ENCODE peak calls at places on chromosomes 5 and 9, in seven cellular contexts. A is NCI-H1105; X is Peyer's patch; Q is effector memory CD8-positive, alpha-beta T cell; R is M059J; Z is anterior cingulate cortex; J is WTC11. E is an unnamed sample.

GRCh38 chr5:133110709-133111108 is 58.9 kb downstream of the HSPA4 start:
- DNase-seq in J (no peak), R (no peak), X (peak; percentile 34), Q (no peak), Z (no peak), A (no peak), E (no peak)

GRCh38 chr5:87020099-87020934 is 247.4 kb upstream of the RASA1 start:
- DNase-seq in J (no peak), Z (peak; percentile 9), A (no peak), Q (peak; percentile 7), X (peak; percentile 67), R (peak; percentile 51), E (peak; percentile 31)

GRCh38 chr5:137808503-137809135 is 54.5 kb upstream of the HNRNPA0 start:
- DNase-seq in A (no peak), Z (peak; percentile 2), J (no peak), Q (no peak), X (no peak), R (peak; percentile 37), E (no peak)

GRCh38 chr5:42984307-42984706 is 55.8 kb downstream of the ANXA2R start:
- DNase-seq in A (no peak), J (no peak), X (no peak), Z (no peak), Q (no peak), R (no peak), E (no peak)

GRCh38 chr9:79054500-79054899 is 517.3 kb upstream of the TLE4 start:
- DNase-seq in Q (no peak), X (no peak), J (no peak), R (peak; percentile 68), A (no peak), Z (no peak), E (no peak)

GRCh38 chr5:118060833-118061232 is 927.5 kb downstream of the DTWD2 start:
- DNase-seq in J (no peak), R (no peak), A (no peak), Q (no peak), X (no peak), Z (no peak), E (no peak)

GRCh38 chr5:43635374-43635773 is 32.4 kb downstream of the NNT start:
- DNase-seq in A (no peak), Q (no peak), J (no peak), R (peak; percentile 30), Z (no peak), X (no peak), E (no peak)

GRCh38 chr5:18465833-18466681 is 831.8 kb downstream of the TAF11L14 start:
- DNase-seq in A (peak; percentile 58), Z (peak; percentile 8), Q (no peak), R (peak; percentile 73), X (peak; percentile 49), J (peak; percentile 66), E (peak; percentile 74)

GRCh38 chr5:153490124-153491085 is at the start of gene GRIA1:
- DNase-seq in J (peak; percentile 43), Q (no peak), A (no peak), R (peak; percentile 9), Z (peak; percentile 10), X (no peak), E (no peak)

GRCh38 chr5:14420136-14420808 is 161.3 kb upstream of the OTULINL start:
- DNase-seq in J (no peak), R (peak; percentile 65), Z (no peak), X (no peak), Q (no peak), A (no peak), E (no peak)

GRCh38 chr9:6214903-6215302 is 704 bp upstream of the IL33 start:
- DNase-seq in Z (no peak), A (no peak), R (peak; percentile 35), J (no peak), X (no peak), Q (no peak), E (no peak)

GRCh38 chr9:135090081-135090480 is 2.6 kb downstream of the OLFM1 start:
- DNase-seq in X (no peak), R (no peak), Z (no peak), J (no peak), A (no peak), Q (no peak), E (no peak)

GRCh38 chr5:78280261-78280660 is 14.2 kb downstream of the AP3B1 start:
- DNase-seq in Q (no peak), Z (no peak), A (no peak), J (no peak), X (no peak), R (no peak), E (no peak)

GRCh38 chr5:37739817-37740261 is 100.0 kb downstream of the GDNF start:
- DNase-seq in Z (no peak), J (no peak), A (no peak), R (peak; percentile 68), Q (no peak), X (no peak), E (no peak)

GRCh38 chr5:55363861-55364260 is 56.1 kb downstream of the MTREX start:
- DNase-seq in X (no peak), Q (no peak), J (no peak), A (no peak), R (no peak), Z (no peak), E (no peak)

GRCh38 chr5:169415351-169415750 is 114.4 kb upstream of the SLIT3 start:
- DNase-seq in Z (no peak), X (no peak), J (no peak), R (no peak), Q (no peak), A (no peak), E (no peak)

GRCh38 chr5:13566903-13567339 is 377.6 kb downstream of the DNAH5 start:
- DNase-seq in J (no peak), X (no peak), Q (no peak), R (peak; percentile 97), Z (no peak), A (no peak), E (peak; percentile 5)

GRCh38 chr9:75667155-75667554 is 223.3 kb upstream of the PCSK5 start:
- DNase-seq in Q (no peak), Z (no peak), A (no peak), J (no peak), R (no peak), X (no peak), E (no peak)

GRCh38 chr5:111143910-111144309 is 51.8 kb downstream of the WDR36 start:
- DNase-seq in A (no peak), Q (no peak), R (peak; percentile 88), J (no peak), Z (no peak), X (no peak), E (peak; percentile 71)

GRCh38 chr5:170319281-170319680 is 21.7 kb upstream of the LCP2 start:
- DNase-seq in J (no peak), Q (no peak), A (no peak), X (no peak), Z (no peak), R (no peak), E (no peak)

GRCh38 chr9:37836386-37836785 is 35.8 kb downstream of the DCAF10 start:
- DNase-seq in A (no peak), Z (no peak), Q (no peak), J (no peak), X (no peak), R (no peak), E (no peak)

GRCh38 chr5:143182901-143183820 is 220.3 kb downstream of the NR3C1 start:
- DNase-seq in Z (peak; percentile 8), X (peak; percentile 49), R (no peak), Q (no peak), A (no peak), J (no peak), E (peak; percentile 94)

GRCh38 chr9:286091-286740 is 71.6 kb downstream of the DOCK8 start:
- DNase-seq in Q (no peak), R (peak; percentile 22), A (no peak), X (no peak), Z (no peak), J (no peak), E (no peak)

GRCh38 chr5:115306011-115306530 is 9.6 kb upstream of the CCDC112 start:
- DNase-seq in X (no peak), J (no peak), R (no peak), Z (no peak), Q (no peak), A (no peak), E (no peak)

GRCh38 chr9:114798793-114799427 is 6.9 kb downstream of the TNFSF15 start:
- DNase-seq in A (peak; percentile 68), Q (no peak), Z (no peak), R (no peak), X (no peak), J (no peak), E (no peak)

GRCh38 chr5:78361226-78361993 is 993 bp downstream of the SCAMP1 start:
- DNase-seq in Z (no peak), A (peak; percentile 26), X (peak; percentile 55), J (no peak), Q (peak; percentile 4), R (peak; percentile 87), E (peak; percentile 84)

GRCh38 chr9:127225747-127226646 is 38.6 kb upstream of the GARNL3 start:
- DNase-seq in Q (no peak), A (no peak), Z (no peak), X (no peak), J (no peak), R (peak; percentile 41), E (peak; percentile 25)

GRCh38 chr5:133552925-133553525 is 59.3 kb downstream of the FSTL4 start:
- DNase-seq in A (peak; percentile 0), Z (peak; percentile 15), Q (peak; percentile 34), J (peak; percentile 79), R (peak; percentile 49), X (peak; percentile 61), E (peak; percentile 57)

GRCh38 chr9:127895811-127896210 is 3.6 kb downstream of the ST6GALNAC6 start:
- DNase-seq in R (no peak), X (no peak), Q (no peak), A (no peak), J (no peak), Z (no peak), E (no peak)

GRCh38 chr5:881551-881935 is 11.1 kb downstream of the BRD9 start:
- DNase-seq in J (no peak), Q (no peak), Z (no peak), A (no peak), R (no peak), X (no peak), E (no peak)

GRCh38 chr9:650362-650761 is 191.1 kb upstream of the DMRT1 start:
- DNase-seq in R (no peak), Z (no peak), J (peak; percentile 20), A (no peak), Q (no peak), X (no peak), E (peak; percentile 96)

GRCh38 chr5:168295574-168296201 is 4.2 kb downstream of the WWC1 start:
- DNase-seq in R (peak; percentile 87), Q (no peak), X (no peak), A (no peak), J (peak; percentile 75), Z (peak; percentile 58), E (no peak)

GRCh38 chr9:92030367-92030766 is 80.3 kb upstream of the ROR2 start:
- DNase-seq in J (no peak), Q (no peak), A (no peak), Z (no peak), X (no peak), R (no peak), E (no peak)

GRCh38 chr9:91359734-91360470 is 1.8 kb downstream of the AUH start:
- DNase-seq in X (no peak), A (no peak), J (no peak), Z (no peak), Q (no peak), R (no peak), E (no peak)

GRCh38 chr5:160550075-160550474 is 128.4 kb downstream of the PTTG1 start:
- DNase-seq in J (no peak), X (no peak), Z (no peak), R (no peak), Q (no peak), A (no peak), E (no peak)

GRCh38 chr5:75192804-75193203 is 43.9 kb downstream of the ANKRD31 start:
- DNase-seq in R (peak; percentile 1), A (no peak), J (no peak), Z (no peak), Q (no peak), X (no peak), E (no peak)

GRCh38 chr5:147918101-147918500 is 11.8 kb upstream of the C5orf46 start:
- DNase-seq in R (peak; percentile 50), J (no peak), Q (no peak), X (no peak), Z (no peak), A (no peak), E (no peak)

E was measured in NB4.